ENCODE peak calls at places on chromosomes 6 and 20, in six cellular contexts. U, R, S, Q, P and I are unnamed samples.

GRCh38 chr6:111011360-111012142 is 29.7 kb downstream of the RPF2 start:
- DNase-seq in P (no peak), S (no peak), U (peak; percentile 62), Q (no peak), R (peak; percentile 67), I (peak; percentile 29)

GRCh38 chr6:4010682-4011081 is 68.3 kb downstream of the FAM217A start:
- DNase-seq in U (no peak), P (no peak), S (no peak), Q (no peak), R (no peak), I (no peak)

GRCh38 chr6:168189679-168190405 is 110.8 kb upstream of the FRMD1 start:
- DNase-seq in U (no peak), S (no peak), Q (no peak), R (no peak), P (no peak), I (no peak)

GRCh38 chr6:117506180-117506835 is 23.8 kb downstream of the DCBLD1 start:
- DNase-seq in S (no peak), R (peak; percentile 88), P (no peak), Q (no peak), U (no peak), I (no peak)

GRCh38 chr6:163415176-163415619 is 680 bp downstream of the QKI start:
- DNase-seq in S (peak; percentile 46), U (peak; percentile 27), R (no peak), Q (peak; percentile 41), P (no peak), I (no peak)

GRCh38 chr20:44598413-44599290 is 16.3 kb downstream of the PKIG start:
- DNase-seq in Q (no peak), P (no peak), U (peak; percentile 47), R (peak; percentile 27), S (peak; percentile 39), I (no peak)

GRCh38 chr6:144776031-144776819 is 491.1 kb downstream of the UTRN start:
- DNase-seq in P (no peak), R (no peak), S (no peak), U (no peak), Q (no peak), I (no peak)

GRCh38 chr20:17843246-17844132 is 125.1 kb downstream of the SNX5 start:
- DNase-seq in Q (no peak), P (no peak), U (no peak), S (no peak), R (peak; percentile 98), I (no peak)

GRCh38 chr20:46210672-46211330 is 92.7 kb downstream of the CD40 start:
- DNase-seq in S (no peak), Q (no peak), P (no peak), U (no peak), R (no peak), I (no peak)

GRCh38 chr6:115058414-115059211 is 715.8 kb upstream of the HS3ST5 start:
- DNase-seq in U (no peak), P (no peak), R (no peak), Q (no peak), S (no peak), I (no peak)

GRCh38 chr20:35561268-35561667 is 19.4 kb downstream of the ERGIC3 start:
- DNase-seq in Q (peak; percentile 58), U (no peak), S (no peak), P (peak; percentile 60), R (peak; percentile 27), I (peak; percentile 25)

GRCh38 chr6:75802366-75802765 is 53.3 kb downstream of the MYO6 start:
- DNase-seq in U (no peak), P (no peak), R (no peak), S (no peak), Q (no peak), I (no peak)

GRCh38 chr6:3895303-3895635 is 46.1 kb downstream of the FAM50B start:
- DNase-seq in U (no peak), R (no peak), P (no peak), Q (no peak), S (no peak), I (no peak)

GRCh38 chr6:12844284-12845223 is 128.0 kb downstream of the PHACTR1 start:
- DNase-seq in P (no peak), S (no peak), R (peak; percentile 23), Q (no peak), U (peak; percentile 29), I (no peak)

GRCh38 chr20:17556842-17557674 is 12.8 kb upstream of the DSTN start:
- DNase-seq in U (no peak), R (peak; percentile 72), Q (peak; percentile 77), P (no peak), S (peak; percentile 80), I (no peak)

GRCh38 chr6:131167773-131168172 is 32.5 kb downstream of the AKAP7 start:
- DNase-seq in R (peak; percentile 47), P (no peak), S (no peak), Q (no peak), U (no peak), I (no peak)
- TF ChIP-seq CTCF in R (no peak), P (no peak), S (no peak), Q (no peak), U (no peak), I (no peak)

GRCh38 chr6:33702345-33702977 is 9.0 kb downstream of the UQCC2 start:
- DNase-seq in U (peak; percentile 59), R (peak; percentile 64), Q (no peak), S (no peak), P (peak; percentile 55), I (peak; percentile 40)
- TF ChIP-seq CTCF in U (no peak), R (peak; percentile 68), Q (no peak), S (peak; percentile 64), P (peak; percentile 35), I (no peak)

GRCh38 chr6:52904562-52905279 is 4.8 kb downstream of the GSTA3 start:
- DNase-seq in S (no peak), U (no peak), Q (no peak), R (no peak), P (peak; percentile 50), I (no peak)
- TF ChIP-seq CTCF in S (no peak), U (peak; percentile 21), Q (peak; percentile 9), R (peak; percentile 25), P (peak; percentile 18), I (no peak)

GRCh38 chr20:21027569-21027968 is 78.6 kb downstream of the LINC00237 start:
- DNase-seq in P (peak; percentile 69), R (no peak), Q (no peak), S (no peak), U (no peak), I (peak; percentile 51)
- TF ChIP-seq CTCF in P (no peak), R (peak; percentile 5), Q (no peak), S (no peak), U (no peak), I (peak; percentile 51)